ENCODE peak calls at places on chromosomes 11 and 22, in five cellular contexts. U, O, N, K and E are unnamed samples.

GRCh38 chr11:32288276-32288675 is 147.1 kb downstream of the WT1 start:
- DNase-seq in O (no peak), N (no peak), U (no peak), K (no peak), E (no peak)

GRCh38 chr11:67463680-67464410 is 5.2 kb downstream of the TMEM134 start:
- DNase-seq in N (no peak), O (peak), U (no peak), K (peak), E (no peak)

GRCh38 chr11:2988996-2989395 is 3.1 kb downstream of the NAP1L4 start:
- DNase-seq in O (no peak), U (no peak), K (no peak), N (no peak), E (no peak)

GRCh38 chr22:44219101-44219870 is 38.6 kb downstream of the PARVG start:
- DNase-seq in N (no peak), K (no peak), O (no peak), U (no peak), E (no peak)

GRCh38 chr11:16928052-16928451 is 86.2 kb downstream of the PLEKHA7 start:
- DNase-seq in O (no peak), U (no peak), N (no peak), K (no peak), E (no peak)

GRCh38 chr11:12185914-12186313 is 75.5 kb downstream of the MICAL2 start:
- DNase-seq in U (peak), K (peak), N (no peak), O (no peak), E (no peak)

GRCh38 chr11:35826949-35827348 is 116.9 kb upstream of the LDLRAD3 start:
- DNase-seq in U (no peak), K (no peak), N (no peak), O (no peak), E (no peak)

GRCh38 chr11:20668844-20669832 is at the start of gene NELL1:
- DNase-seq in K (peak), U (no peak), O (no peak), N (no peak), E (no peak)

GRCh38 chr11:69839516-69839915 is 20.3 kb upstream of the FGF3 start:
- DNase-seq in O (no peak), U (no peak), N (no peak), K (no peak), E (no peak)